ENCODE peak calls at places on chromosome X, in seven cellular contexts. J is GM23248, H is IMR-90, L is esophagus squamous epithelium, B is cardiac muscle cell, V is pancreas, U is upper lobe of right lung. M is an unnamed sample.
A peak's percentile ranks its signal among the peaks of the same experiment; 100 is the strongest.

GRCh38 chrX:23134171-23134570 is 134.4 kb downstream of the DDX53 start:
- DNase-seq in J (no peak), H (no peak), L (no peak), B (no peak), V (no peak), U (no peak), M (no peak)

GRCh38 chrX:151019837-151020236 is 36.7 kb downstream of the HMGB3 start:
- DNase-seq in J (peak; percentile 55), H (peak; percentile 46), L (no peak), B (peak; percentile 41), V (no peak), U (no peak), M (peak; percentile 4)

GRCh38 chrX:74593593-74593992 is 20.8 kb downstream of the RLIM start:
- DNase-seq in J (peak; percentile 14), H (no peak), L (no peak), B (peak; percentile 59), V (no peak), U (no peak), M (no peak)

GRCh38 chrX:153845195-153845594 is 14.9 kb upstream of the PDZD4 start:
- DNase-seq in J (no peak), H (no peak), L (no peak), B (no peak), V (no peak), U (no peak), M (no peak)

GRCh38 chrX:155070038-155070437 is 898 bp downstream of the CMC4 start:
- DNase-seq in J (peak; percentile 24), H (no peak), L (no peak), B (no peak), V (no peak), U (no peak), M (no peak)

GRCh38 chrX:26262121-26262523 is 46.2 kb downstream of the MAGEB5 start:
- DNase-seq in J (no peak), H (peak; percentile 26), L (no peak), B (peak; percentile 70), V (no peak), U (no peak), M (peak; percentile 48)

GRCh38 chrX:136684120-136684519 is 36.2 kb downstream of the CD40LG start:
- DNase-seq in J (no peak), H (no peak), L (no peak), B (no peak), V (no peak), U (no peak), M (no peak)

GRCh38 chrX:71107762-71108360 is 1.3 kb upstream of the CXorf65 start:
- DNase-seq in J (no peak), H (no peak), L (no peak), B (peak; percentile 4), V (no peak), U (no peak), M (no peak)

GRCh38 chrX:44572340-44572938 is 29.8 kb upstream of the FUNDC1 start:
- DNase-seq in J (no peak), H (no peak), L (no peak), B (no peak), V (no peak), U (no peak), M (no peak)

GRCh38 chrX:1558761-1559468 is 21.9 kb upstream of the P2RY8 start:
- DNase-seq in J (no peak), H (no peak), L (no peak), B (no peak), V (no peak), U (peak; percentile 31), M (no peak)

GRCh38 chrX:12971282-12972003 is 3.5 kb upstream of the TMSB4X start:
- DNase-seq in J (no peak), H (no peak), L (no peak), B (no peak), V (peak; percentile 60), U (peak; percentile 65), M (no peak)

GRCh38 chrX:38102240-38102639 is 95.9 kb downstream of the SYTL5 start:
- DNase-seq in J (no peak), H (no peak), L (no peak), B (no peak), V (no peak), U (no peak), M (no peak)

GRCh38 chrX:26586570-26586969 is 370.6 kb downstream of the MAGEB5 start:
- DNase-seq in J (no peak), H (no peak), L (no peak), B (no peak), V (no peak), U (no peak), M (no peak)

GRCh38 chrX:135112096-135112729 is 8.1 kb downstream of the ETDB start:
- DNase-seq in J (peak; percentile 52), H (peak; percentile 31), L (no peak), B (peak; percentile 50), V (no peak), U (no peak), M (peak; percentile 27)

GRCh38 chrX:42797646-42798045 is 19.7 kb upstream of the PPP1R2C start:
- DNase-seq in J (peak; percentile 23), H (no peak), L (no peak), B (no peak), V (no peak), U (no peak), M (no peak)

GRCh38 chrX:35289952-35290351 is 347.4 kb downstream of the FAM47B start:
- DNase-seq in J (no peak), H (no peak), L (no peak), B (no peak), V (no peak), U (no peak), M (no peak)

GRCh38 chrX:45329217-45329616 is 128.5 kb upstream of the DIPK2B start:
- DNase-seq in J (no peak), H (no peak), L (no peak), B (no peak), V (no peak), U (no peak), M (no peak)

GRCh38 chrX:24214568-24214967 is 65.0 kb downstream of the ZFX start:
- DNase-seq in J (no peak), H (no peak), L (no peak), B (no peak), V (no peak), U (no peak), M (no peak)

GRCh38 chrX:22634081-22634480 is 361.4 kb downstream of the CBLL2 start:
- DNase-seq in J (peak; percentile 91), H (peak; percentile 79), L (no peak), B (peak; percentile 49), V (no peak), U (no peak), M (peak; percentile 88)

GRCh38 chrX:22323541-22323940 is 50.8 kb downstream of the CBLL2 start:
- DNase-seq in J (peak; percentile 82), H (peak; percentile 77), L (no peak), B (peak; percentile 34), V (no peak), U (no peak), M (peak; percentile 52)

GRCh38 chrX:111411591-111412371 is at the start of gene DCX:
- DNase-seq in J (no peak), H (no peak), L (no peak), B (no peak), V (no peak), U (no peak), M (no peak)

GRCh38 chrX:10393899-10394298 is 226.5 kb downstream of the MID1 start:
- DNase-seq in J (no peak), H (peak; percentile 10), L (no peak), B (peak; percentile 6), V (no peak), U (no peak), M (peak; percentile 2)

GRCh38 chrX:136711147-136711546 is 63.2 kb downstream of the CD40LG start:
- DNase-seq in J (peak; percentile 51), H (peak; percentile 36), L (no peak), B (peak; percentile 52), V (no peak), U (no peak), M (peak; percentile 20)

GRCh38 chrX:150409486-150409885 is 46.4 kb downstream of the MAMLD1 start:
- DNase-seq in J (no peak), H (no peak), L (no peak), B (no peak), V (no peak), U (no peak), M (no peak)

GRCh38 chrX:123626962-123627361 is 105.9 kb downstream of the THOC2 start:
- DNase-seq in J (peak; percentile 66), H (peak; percentile 68), L (no peak), B (peak; percentile 5), V (no peak), U (no peak), M (peak; percentile 20)

GRCh38 chrX:66016905-66017658 is 22.8 kb downstream of the VSIG4 start:
- DNase-seq in J (no peak), H (no peak), L (no peak), B (no peak), V (no peak), U (no peak), M (no peak)

GRCh38 chrX:66014084-66014483 is 25.8 kb downstream of the VSIG4 start:
- DNase-seq in J (no peak), H (no peak), L (no peak), B (no peak), V (no peak), U (no peak), M (no peak)

GRCh38 chrX:66014560-66014959 is 25.3 kb downstream of the VSIG4 start:
- DNase-seq in J (no peak), H (no peak), L (no peak), B (no peak), V (no peak), U (no peak), M (no peak)

GRCh38 chrX:66015906-66016689 is 23.8 kb downstream of the VSIG4 start:
- DNase-seq in J (no peak), H (no peak), L (no peak), B (no peak), V (no peak), U (no peak), M (no peak)

GRCh38 chrX:66015152-66015827 is 24.6 kb downstream of the VSIG4 start:
- DNase-seq in J (no peak), H (no peak), L (no peak), B (peak; percentile 18), V (no peak), U (no peak), M (no peak)
- H3K27ac ChIP-seq in J (no peak overlapping the region), H (no peak overlapping the region), L (no peak overlapping the region), B (no peak overlapping the region), V (no peak overlapping the region), U (peak overlapping the region; percentile 45), M (no peak overlapping the region)

DNA sequence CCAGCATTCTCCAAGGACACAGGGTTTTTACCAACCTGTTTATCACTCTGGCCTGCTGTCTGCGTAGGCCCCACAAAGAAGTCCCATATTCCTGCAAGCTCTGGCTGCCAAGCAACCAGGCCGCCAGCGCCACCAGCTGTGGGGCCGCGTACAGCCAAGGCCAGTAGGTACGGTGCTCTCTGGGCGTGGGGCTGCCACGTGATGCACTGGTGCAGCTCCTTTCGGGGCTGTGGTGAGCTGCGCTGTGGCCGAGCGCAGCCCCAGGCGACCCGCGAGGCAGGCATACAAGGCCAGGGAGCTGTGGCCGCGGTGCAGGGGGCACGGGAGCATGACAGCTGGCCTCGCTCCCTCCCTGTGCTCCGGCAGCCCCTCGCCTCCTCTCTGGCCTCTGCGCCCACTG is 22.2 kb downstream of the LUZP4 start:
- DNase-seq in J (no peak), H (no peak), L (no peak), B (peak; percentile 29), V (no peak), U (no peak), M (no peak)
- H3K4me3 ChIP-seq in J (no peak overlapping the region), H (no peak overlapping the region), L (no peak overlapping the region), B (no peak overlapping the region), V (no peak overlapping the region), U (no peak overlapping the region), M (no peak overlapping the region)

GRCh38 chrX:66176134-66176533 is 12.1 kb downstream of the HEPH start:
- DNase-seq in J (peak; percentile 23), H (no peak), L (no peak), B (no peak), V (no peak), U (no peak), M (no peak)
- H3K27ac ChIP-seq in J (no peak overlapping the region), H (no peak overlapping the region), L (no peak overlapping the region), B (no peak overlapping the region), V (no peak overlapping the region), U (no peak overlapping the region), M (no peak overlapping the region)

GRCh38 chrX:119482497-119483480 is 14.5 kb downstream of the SLC25A5 start:
- DNase-seq in J (peak; percentile 71), H (peak; percentile 39), L (no peak), B (peak; percentile 68), V (peak; percentile 53), U (peak; percentile 87), M (peak; percentile 35)
- H3K4me3 ChIP-seq in J (peak overlapping the region; percentile 67), H (peak overlapping the region; percentile 52), L (peak overlapping the region; percentile 41), B (peak overlapping the region; percentile 20), V (no peak overlapping the region), U (peak overlapping the region; percentile 44), M (peak overlapping the region; percentile 40)